ENCODE peak calls at places on chromosome 4, in seven cellular contexts. N, F, I, V, L, S and A are unnamed samples.

GRCh38 chr4:26369132-26370036 is 48.6 kb downstream of the RBPJ start:
- DNase-seq in N (no peak), F (no peak), I (no peak), V (no peak), L (no peak), S (no peak), A (peak; percentile 13)

GRCh38 chr4:10783351-10783750 is 98.8 kb upstream of the CLNK start:
- DNase-seq in N (no peak), F (no peak), I (no peak), V (peak; percentile 22), L (no peak), S (peak; percentile 66), A (peak; percentile 71)

GRCh38 chr4:70734971-70735370 is 13.2 kb downstream of the RUFY3 start:
- DNase-seq in N (no peak), F (no peak), I (peak; percentile 25), V (no peak), L (no peak), S (no peak), A (no peak)

GRCh38 chr4:139725236-139725635 is 59.6 kb downstream of the MGST2 start:
- DNase-seq in N (no peak), F (no peak), I (no peak), V (no peak), L (no peak), S (no peak), A (no peak)

GRCh38 chr4:176875441-176875930 is 82.8 kb upstream of the VEGFC start:
- DNase-seq in N (no peak), F (no peak), I (no peak), V (no peak), L (no peak), S (peak; percentile 52), A (no peak)

GRCh38 chr4:156598138-156598681 is 373.4 kb downstream of the PDGFC start:
- DNase-seq in N (no peak), F (no peak), I (no peak), V (no peak), L (no peak), S (no peak), A (no peak)

GRCh38 chr4:55906999-55907398 is 41.7 kb upstream of the CEP135 start:
- DNase-seq in N (no peak), F (no peak), I (no peak), V (no peak), L (no peak), S (no peak), A (no peak)

GRCh38 chr4:107283587-107284559 is 247.8 kb upstream of the DKK2 start:
- DNase-seq in N (no peak), F (no peak), I (no peak), V (peak; percentile 89), L (no peak), S (peak; percentile 97), A (peak; percentile 74)

GRCh38 chr4:132893787-132894186 is 255.3 kb upstream of the PCDH10 start:
- DNase-seq in N (no peak), F (no peak), I (no peak), V (no peak), L (no peak), S (no peak), A (no peak)

GRCh38 chr4:147768113-147768512 is 36.2 kb downstream of the ARHGAP10 start:
- DNase-seq in N (no peak), F (no peak), I (peak; percentile 81), V (no peak), L (no peak), S (peak; percentile 65), A (peak; percentile 69)

GRCh38 chr4:54225671-54226398 is 3.3 kb upstream of the PDGFRA start:
- DNase-seq in N (no peak), F (peak; percentile 35), I (no peak), V (no peak), L (no peak), S (peak; percentile 29), A (peak; percentile 61)

GRCh38 chr4:71832049-71832448 is 48.2 kb upstream of the GC start:
- DNase-seq in N (no peak), F (no peak), I (no peak), V (no peak), L (no peak), S (no peak), A (no peak)

GRCh38 chr4:1611501-1611870 is 72.6 kb downstream of the FAM53A start:
- DNase-seq in N (no peak), F (no peak), I (no peak), V (no peak), L (no peak), S (no peak), A (no peak)

GRCh38 chr4:41143721-41144379 is 70.5 kb downstream of the APBB2 start:
- DNase-seq in N (no peak), F (no peak), I (no peak), V (peak; percentile 43), L (no peak), S (peak; percentile 83), A (peak; percentile 43)

GRCh38 chr4:95268819-95269565 is 279.8 kb downstream of the UNC5C start:
- DNase-seq in N (no peak), F (no peak), I (no peak), V (no peak), L (no peak), S (no peak), A (no peak)

GRCh38 chr4:77263247-77263646 is 106.2 kb downstream of the CCNG2 start:
- DNase-seq in N (no peak), F (no peak), I (no peak), V (no peak), L (no peak), S (no peak), A (no peak)

GRCh38 chr4:75710246-75710645 is 14.1 kb upstream of the USO1 start:
- DNase-seq in N (no peak), F (no peak), I (peak; percentile 22), V (no peak), L (no peak), S (no peak), A (no peak)

GRCh38 chr4:114417214-114417613 is 181.4 kb upstream of the UGT8 start:
- DNase-seq in N (peak; percentile 40), F (no peak), I (peak; percentile 15), V (no peak), L (no peak), S (no peak), A (no peak)

GRCh38 chr4:7397206-7398103 is 37.3 kb downstream of the PSAPL1 start:
- DNase-seq in N (no peak), F (no peak), I (no peak), V (no peak), L (no peak), S (no peak), A (no peak)

GRCh38 chr4:140315970-140316369 is 57.5 kb upstream of the SCOC start:
- DNase-seq in N (no peak), F (no peak), I (no peak), V (no peak), L (no peak), S (no peak), A (no peak)

GRCh38 chr4:90318208-90318607 is 191.0 kb downstream of the CCSER1 start:
- DNase-seq in N (no peak), F (no peak), I (no peak), V (peak; percentile 81), L (no peak), S (peak; percentile 57), A (peak; percentile 28)

GRCh38 chr4:4284827-4285618 is 4.9 kb downstream of the LYAR start:
- DNase-seq in N (no peak), F (no peak), I (no peak), V (no peak), L (no peak), S (peak; percentile 3), A (no peak)

GRCh38 chr4:84952004-84952403 is 14.5 kb downstream of the WDFY3 start:
- DNase-seq in N (no peak), F (no peak), I (no peak), V (no peak), L (no peak), S (peak; percentile 72), A (peak; percentile 23)

GRCh38 chr4:133062851-133063250 is 86.2 kb upstream of the PCDH10 start:
- DNase-seq in N (peak; percentile 3), F (no peak), I (no peak), V (no peak), L (no peak), S (no peak), A (no peak)

GRCh38 chr4:54277691-54278090 is 48.6 kb downstream of the PDGFRA start:
- DNase-seq in N (peak; percentile 34), F (no peak), I (peak; percentile 84), V (peak; percentile 9), L (no peak), S (peak; percentile 64), A (peak; percentile 61)

GRCh38 chr4:139746430-139746829 is 80.8 kb downstream of the MGST2 start:
- DNase-seq in N (no peak), F (no peak), I (no peak), V (no peak), L (no peak), S (no peak), A (no peak)